ENCODE peak calls at places on chromosomes 16 and 17, in nine cellular contexts. B, W, V, X, D, G, L, S and O are unnamed samples.

GRCh38 chr16:27259710-27260109 is 8.9 kb downstream of the NSMCE1 start:
- DNase-seq in B (no peak), W (no peak), V (no peak), X (no peak), D (no peak), G (no peak), L (no peak), S (no peak), O (no peak)

GRCh38 chr17:11493947-11494346 is 104.3 kb upstream of the DNAH9 start:
- DNase-seq in B (no peak), W (no peak), V (no peak), X (no peak), D (no peak), G (no peak), L (no peak), S (no peak), O (no peak)

GRCh38 chr17:38861399-38861843 is 7.9 kb upstream of the RPL23 start:
- DNase-seq in B (no peak), W (no peak), V (no peak), X (no peak), D (no peak), G (no peak), L (no peak), S (no peak), O (peak; percentile 64)

GRCh38 chr16:62068747-62069146 is 32.5 kb upstream of the CDH8 start:
- DNase-seq in B (no peak), W (peak; percentile 16), V (no peak), X (no peak), D (no peak), G (no peak), L (no peak), S (no peak), O (peak; percentile 10)

GRCh38 chr17:9768381-9768934 is 22.9 kb downstream of the DHRS7C start:
- DNase-seq in B (no peak), W (peak; percentile 56), V (no peak), X (no peak), D (no peak), G (no peak), L (no peak), S (no peak), O (no peak)

GRCh38 chr16:49510676-49511305 is 137.2 kb downstream of the C16orf78 start:
- DNase-seq in B (no peak), W (no peak), V (no peak), X (no peak), D (no peak), G (no peak), L (no peak), S (no peak), O (no peak)

GRCh38 chr17:80047176-80047575 is 10.7 kb downstream of the CCDC40 start:
- DNase-seq in B (no peak), W (no peak), V (no peak), X (no peak), D (no peak), G (no peak), L (no peak), S (no peak), O (no peak)

GRCh38 chr16:16109453-16110110 is 113.7 kb downstream of the ABCC6 start:
- DNase-seq in B (peak; percentile 27), W (no peak), V (no peak), X (no peak), D (no peak), G (no peak), L (no peak), S (no peak), O (no peak)

GRCh38 chr17:40554646-40555295 is 10.5 kb downstream of the CCR7 start:
- DNase-seq in B (no peak), W (no peak), V (no peak), X (no peak), D (no peak), G (peak; percentile 22), L (peak; percentile 45), S (no peak), O (no peak)

GRCh38 chr17:80920406-80920805 is 71.2 kb upstream of the CHMP6 start:
- DNase-seq in B (no peak), W (no peak), V (no peak), X (peak; percentile 26), D (no peak), G (peak; percentile 66), L (no peak), S (no peak), O (no peak)

GRCh38 chr16:35344012-35344762 is 1884.8 kb downstream of the TP53TG3F start:
- DNase-seq in B (no peak), W (no peak), V (no peak), X (no peak), D (no peak), G (no peak), L (no peak), S (no peak), O (no peak)

GRCh38 chr17:6524520-6524919 is 31.8 kb downstream of the PITPNM3 start:
- DNase-seq in B (no peak), W (peak; percentile 72), V (no peak), X (no peak), D (no peak), G (no peak), L (no peak), S (no peak), O (no peak)

GRCh38 chr17:39399792-39400191 is 1.6 kb downstream of the FBXL20 start:
- DNase-seq in B (no peak), W (no peak), V (no peak), X (no peak), D (no peak), G (no peak), L (no peak), S (no peak), O (no peak)

GRCh38 chr16:50284131-50284911 is 18.0 kb downstream of the ADCY7 start:
- DNase-seq in B (no peak), W (no peak), V (peak; percentile 42), X (peak; percentile 74), D (peak; percentile 52), G (no peak), L (no peak), S (peak; percentile 34), O (peak; percentile 87)

GRCh38 chr16:11333696-11334095 is 11.6 kb upstream of the RMI2 start:
- DNase-seq in B (no peak), W (peak; percentile 74), V (no peak), X (no peak), D (no peak), G (no peak), L (no peak), S (no peak), O (no peak)

GRCh38 chr16:68310441-68311315 is at the start of the genes PRMT7 and SLC7A6OS:
- DNase-seq in B (peak; percentile 92), W (peak; percentile 81), V (peak; percentile 91), X (peak; percentile 94), D (peak; percentile 93), G (peak; percentile 84), L (peak; percentile 94), S (peak; percentile 88), O (peak; percentile 95)
- TF ChIP-seq CTCF in B (peak; percentile 14), W (no peak), V (peak; percentile 62), X (peak; percentile 31), D (no peak), G (no peak), L (peak; percentile 35), S (peak; percentile 31), O (peak; percentile 7)

GRCh38 chr16:74585846-74586392 is 21.0 kb downstream of the GLG1 start:
- DNase-seq in B (no peak), W (no peak), V (no peak), X (no peak), D (no peak), G (no peak), L (no peak), S (no peak), O (no peak)
- H3K4me1 ChIP-seq in B (no peaks in the 10 kb centered on the region), W (no peaks in the 10 kb centered on the region), V (peaks cover 13% of the 10 kb centered on the region), X (peaks cover 3% of the 10 kb centered on the region), D (peaks cover 4% of the 10 kb centered on the region), G (no peaks in the 10 kb centered on the region), L (no peaks in the 10 kb centered on the region), S (peaks cover 5% of the 10 kb centered on the region), O (no peaks in the 10 kb centered on the region)

GRCh38 chr17:37744633-37744927 is 279 bp downstream of the HNF1B start:
- DNase-seq in B (no peak), W (no peak), V (no peak), X (no peak), D (no peak), G (no peak), L (no peak), S (no peak), O (no peak)

GRCh38 chr17:37743612-37743874 is 1.3 kb downstream of the HNF1B start:
- DNase-seq in B (no peak), W (no peak), V (no peak), X (no peak), D (peak; percentile 73), G (no peak), L (peak; percentile 83), S (no peak), O (no peak)

GRCh38 chr17:37744961-37745800 is at the start of gene HNF1B:
- DNase-seq in B (no peak), W (peak; percentile 31), V (no peak), X (peak; percentile 66), D (peak; percentile 73), G (no peak), L (peak; percentile 81), S (no peak), O (no peak)

GRCh38 chr17:37742762-37743611 is 1.9 kb downstream of the HNF1B start:
- DNase-seq in B (no peak), W (peak; percentile 42), V (no peak), X (no peak), D (peak; percentile 31), G (no peak), L (peak; percentile 72), S (no peak), O (no peak)

GRCh38 chr17:37743875-37744632 is 805 bp downstream of the HNF1B start:
- DNase-seq in B (no peak), W (peak; percentile 24), V (no peak), X (no peak), D (peak; percentile 42), G (no peak), L (peak; percentile 74), S (no peak), O (no peak)
- TF ChIP-seq CTCF in B (no peak), W (no peak), V (no peak), X (no peak), D (no peak), G (no peak), L (no peak), S (no peak), O (no peak)

DNA sequence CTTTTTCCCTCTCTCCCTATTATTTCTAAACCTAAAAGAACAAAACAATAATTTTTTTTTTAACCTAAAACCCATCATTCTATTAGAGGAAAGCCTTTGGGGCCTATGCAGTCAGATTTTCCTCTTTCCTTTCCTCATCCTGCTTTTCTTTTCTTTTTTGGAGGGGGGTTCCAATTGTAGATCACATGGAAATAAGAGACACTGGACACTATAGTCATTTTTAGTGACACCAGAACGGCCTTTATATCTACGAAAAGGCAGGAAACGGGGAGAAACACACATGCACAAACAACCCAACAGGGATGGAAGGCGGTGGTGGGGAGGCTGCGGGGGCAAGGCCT is 5.1 kb upstream of the ZFHX3 start:
- DNase-seq in B (no peak), W (no peak), V (no peak), X (no peak), D (no peak), G (no peak), L (no peak), S (no peak), O (no peak)
- H3K4me1 ChIP-seq in B (peaks cover 71% of the 10 kb centered on the region), W (peaks cover 73% of the 10 kb centered on the region), V (peaks cover 85% of the 10 kb centered on the region), X (peaks cover 29% of the 10 kb centered on the region), D (peaks cover 74% of the 10 kb centered on the region), G (peaks cover 14% of the 10 kb centered on the region), L (no peaks in the 10 kb centered on the region), S (peaks cover 39% of the 10 kb centered on the region), O (peaks cover 43% of the 10 kb centered on the region)